ENCODE peak calls at places on chromosomes 5 and 9, in seven cellular contexts. F is CD8-positive, alpha-beta T cell; D is sigmoid colon; K is Peyer's patch; J is fibroblast of pulmonary artery; L is cardiac fibroblast; X is nephron progenitor cell. I is an unnamed sample.

GRCh38 chr5:179327026-179327735 is 18.1 kb downstream of the ADAMTS2 start:
- DNase-seq in L (no peak), D (peak; percentile 64), X (no peak), F (no peak), J (no peak), K (no peak), I (no peak)

GRCh38 chr5:37951946-37952721 is 112.3 kb upstream of the GDNF start:
- DNase-seq in D (no peak), L (no peak), X (peak; percentile 15), J (no peak), F (no peak), K (no peak), I (no peak)

GRCh38 chr5:133882801-133883200 is 85.6 kb downstream of the C5orf15 start:
- DNase-seq in J (no peak), D (peak; percentile 7), L (no peak), F (no peak), K (no peak), X (no peak), I (no peak)

GRCh38 chr5:73815631-73816030 is 189.6 kb downstream of the ARHGEF28 start:
- DNase-seq in F (no peak), X (no peak), K (no peak), D (no peak), L (peak; percentile 60), J (no peak), I (no peak)

GRCh38 chr9:89863141-89863540 is 258.3 kb downstream of the GADD45G start:
- DNase-seq in L (no peak), K (no peak), D (peak; percentile 50), X (no peak), F (no peak), J (no peak), I (no peak)

GRCh38 chr5:28947865-28948264 is 1909.5 kb upstream of the CDH9 start:
- DNase-seq in F (no peak), K (no peak), X (no peak), D (no peak), L (no peak), J (no peak), I (no peak)

GRCh38 chr5:120615967-120616645 is 152.0 kb downstream of the PRR16 start:
- DNase-seq in D (no peak), L (peak; percentile 93), F (no peak), X (no peak), J (peak; percentile 73), K (no peak), I (no peak)

GRCh38 chr5:81165493-81166119 is 67.5 kb upstream of the CKMT2 start:
- DNase-seq in K (peak; percentile 24), D (no peak), F (peak; percentile 73), X (peak; percentile 64), J (peak; percentile 72), L (peak; percentile 76), I (peak; percentile 78)

GRCh38 chr5:4113905-4114304 is 518.3 kb downstream of the IRX1 start:
- DNase-seq in K (no peak), J (no peak), L (no peak), D (no peak), X (no peak), F (no peak), I (no peak)

GRCh38 chr5:42592401-42592800 is 164.2 kb upstream of the CCDC152 start:
- DNase-seq in D (no peak), K (no peak), F (no peak), L (no peak), X (no peak), J (no peak), I (no peak)

GRCh38 chr5:68193481-68194036 is 22.0 kb upstream of the PIK3R1 start:
- DNase-seq in K (no peak), J (peak; percentile 53), X (no peak), F (no peak), D (no peak), L (peak; percentile 11), I (no peak)

GRCh38 chr9:116149844-116150243 is 3.7 kb upstream of the PAPPA start:
- DNase-seq in K (no peak), D (no peak), F (no peak), J (peak; percentile 53), L (peak; percentile 55), X (peak; percentile 54), I (no peak)

GRCh38 chr5:14325369-14325768 is 182.2 kb downstream of the TRIO start:
- DNase-seq in L (no peak), X (no peak), F (no peak), K (no peak), D (no peak), J (no peak), I (no peak)

GRCh38 chr5:103177543-103177942 is 57.4 kb downstream of the PPIP5K2 start:
- DNase-seq in L (no peak), K (no peak), X (no peak), D (no peak), J (no peak), F (no peak), I (no peak)

GRCh38 chr5:54329731-54330709 is 19.6 kb upstream of the ARL15 start:
- DNase-seq in F (no peak), X (no peak), J (peak; percentile 74), D (no peak), K (no peak), L (peak; percentile 86), I (no peak)

GRCh38 chr9:131545003-131545785 is at the start of gene PRRT1B:
- DNase-seq in F (no peak), J (no peak), D (no peak), X (no peak), K (no peak), L (no peak), I (no peak)

GRCh38 chr5:15483348-15484090 is 16.5 kb upstream of the FBXL7 start:
- DNase-seq in K (no peak), J (peak; percentile 36), D (no peak), L (peak; percentile 7), X (no peak), F (no peak), I (no peak)

GRCh38 chr9:126756876-126757415 is 47.9 kb upstream of the ZBTB43 start:
- DNase-seq in L (no peak), F (no peak), K (no peak), D (no peak), X (no peak), J (no peak), I (no peak)

GRCh38 chr5:172284275-172284971 is 859 bp upstream of the UBTD2 start:
- DNase-seq in J (no peak), L (peak; percentile 27), F (no peak), D (peak; percentile 77), X (no peak), K (no peak), I (peak; percentile 63)

GRCh38 chr9:35728041-35728971 is 3.7 kb downstream of the TLN1 start:
- DNase-seq in D (peak; percentile 97), L (peak; percentile 94), K (peak; percentile 80), X (peak; percentile 56), F (no peak), J (peak; percentile 96), I (peak; percentile 67)

GRCh38 chr5:7776442-7776841 is 74.5 kb downstream of the CFAP90 start:
- DNase-seq in J (no peak), D (no peak), F (no peak), L (no peak), X (no peak), K (no peak), I (no peak)

GRCh38 chr5:147558826-147559225 is 49.0 kb upstream of the DPYSL3 start:
- DNase-seq in D (peak; percentile 85), L (peak; percentile 84), J (peak; percentile 88), X (peak; percentile 27), F (no peak), K (no peak), I (peak; percentile 42)

GRCh38 chr5:91162534-91163381 is 220.4 kb downstream of the ARRDC3 start:
- DNase-seq in X (no peak), K (no peak), F (peak; percentile 53), L (peak; percentile 98), D (peak; percentile 87), J (peak; percentile 97), I (peak; percentile 73)

DNA sequence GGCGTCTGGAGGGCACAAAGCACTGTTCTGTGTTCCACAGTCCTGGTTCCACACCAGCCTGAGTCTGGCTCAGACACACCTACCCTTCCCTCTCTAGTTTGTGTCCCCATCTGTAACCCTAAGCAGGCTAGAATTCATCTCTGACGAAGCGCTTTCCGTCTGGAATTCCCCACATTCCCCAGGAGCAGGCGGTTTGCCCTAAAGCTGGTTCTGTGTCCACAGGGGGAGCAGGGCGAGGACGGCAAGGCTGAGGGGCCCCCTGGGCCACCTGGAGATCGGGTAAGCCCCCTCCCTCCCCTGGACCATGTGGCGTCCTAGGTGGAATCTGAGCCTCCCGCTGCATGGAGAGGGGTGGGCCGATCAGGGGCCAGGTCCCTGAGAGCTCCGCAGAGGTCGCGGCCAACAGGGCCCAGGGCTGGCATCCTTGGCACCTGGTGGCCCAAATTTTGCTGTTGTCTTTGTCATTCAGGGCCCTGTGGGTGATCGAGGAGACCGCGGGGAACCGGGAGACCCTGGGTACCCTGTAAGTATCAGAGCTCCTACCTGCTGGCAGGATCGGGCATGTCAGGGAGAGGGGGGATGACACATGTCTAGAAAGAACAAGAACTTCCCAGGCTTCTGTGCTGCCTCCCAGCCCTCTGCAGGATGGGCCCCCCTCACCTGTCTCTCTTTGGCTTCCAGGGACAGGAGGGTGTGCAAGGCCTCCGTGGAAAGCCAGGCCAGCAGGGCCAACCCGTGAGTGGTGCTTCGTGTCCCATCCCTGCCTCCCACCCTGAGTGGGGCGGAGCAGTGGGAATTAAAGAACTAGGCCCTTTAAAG is 34.5 kb upstream of the ORM1 start:
- DNase-seq in J (peak; percentile 44), L (peak; percentile 40), D (peak; percentile 57), X (peak; percentile 41), K (no peak), F (no peak), I (peak; percentile 11)
- TF ChIP-seq CTCF in J (no peak), L (no peak), D (no peak), X (no peak), K (no peak), F (no peak), I (no peak)

GRCh38 chr5:177510567-177511053 is 984 bp upstream of the DOK3 start:
- DNase-seq in J (no peak), X (no peak), F (no peak), D (no peak), L (no peak), K (peak; percentile 81), I (no peak)
- TF ChIP-seq CTCF in J (no peak), X (no peak), F (no peak), D (no peak), L (no peak), K (no peak), I (no peak)

DNA sequence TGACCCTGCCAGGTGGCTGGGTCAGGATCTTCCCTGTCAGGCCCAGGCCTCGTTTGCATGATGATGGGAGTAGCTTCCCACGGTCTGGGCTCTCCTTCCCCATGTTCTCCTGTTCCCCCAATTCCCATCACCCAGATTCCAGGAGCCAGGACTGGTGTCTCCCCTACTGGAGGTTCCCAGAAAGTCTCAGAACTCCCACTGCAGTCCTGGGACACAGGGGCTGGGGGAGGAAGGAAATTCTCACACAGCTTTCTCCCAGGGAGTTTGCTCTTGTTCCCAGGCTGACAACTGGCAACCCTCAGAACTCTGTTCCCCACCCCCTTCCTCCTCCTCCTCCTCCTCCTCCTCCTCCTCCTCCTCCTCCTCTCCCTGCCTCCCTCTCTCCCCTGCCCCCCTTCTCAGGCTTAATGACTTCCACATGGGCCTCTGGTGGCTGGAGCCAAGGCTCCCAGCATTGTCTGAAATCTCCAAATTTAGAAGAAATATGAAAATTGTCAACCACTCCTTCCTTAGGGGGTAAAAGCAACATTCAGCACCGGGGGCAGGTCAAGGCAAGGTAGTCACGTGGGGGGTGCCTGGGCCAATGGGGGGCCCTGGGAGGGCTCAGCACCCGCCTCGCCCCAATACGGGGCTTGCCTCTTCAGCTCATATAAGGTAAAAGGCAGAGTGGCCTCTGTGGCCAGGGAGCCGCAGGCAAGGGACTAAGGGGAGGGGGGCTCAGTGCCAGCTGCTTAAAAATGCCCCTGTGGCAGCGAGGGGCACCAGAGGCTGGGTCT is 27.3 kb upstream of the IL17B start:
- DNase-seq in L (peak; percentile 94), X (no peak), K (no peak), J (peak; percentile 92), D (peak; percentile 99), F (no peak), I (peak; percentile 66)
- TF ChIP-seq CTCF in L (peak; percentile 17), X (no peak), K (no peak), J (peak; percentile 17), D (no peak), F (no peak), I (no peak)

GRCh38 chr9:92529124-92529523 is 6.7 kb downstream of the ECM2 start:
- DNase-seq in F (no peak), L (no peak), K (no peak), D (no peak), X (no peak), J (no peak), I (no peak)
- TF ChIP-seq CTCF in F (no peak), L (no peak), K (no peak), D (no peak), X (no peak), J (no peak), I (no peak)

I was measured in tibial nerve.